ENCODE peak calls at places on chromosomes 13 and 19, in eight cellular contexts. M is HTR-8/SVneo, R is neural crest cell, G is GM23338, F is thoracic aorta, I is NCI-H1092, E is fibroblast of pulmonary artery, X is B cell. O is an unnamed sample.

GRCh38 chr19:17687857-17688784 is at the start of gene UNC13A:
- DNase-seq in M (peak; percentile 62), R (peak; percentile 78), G (peak; percentile 88), F (no peak), I (no peak), E (peak; percentile 48), X (peak; percentile 69), O (peak; percentile 31)

GRCh38 chr19:18999016-18999758 is 34.1 kb downstream of the SUGP2 start:
- DNase-seq in M (no peak), R (no peak), G (no peak), F (no peak), I (no peak), E (peak; percentile 48), X (no peak), O (no peak)

GRCh38 chr19:35519291-35519690 is 5.8 kb upstream of the DMKN start:
- DNase-seq in M (no peak), R (no peak), G (no peak), F (no peak), I (no peak), E (peak; percentile 22), X (no peak), O (peak; percentile 28)

GRCh38 chr19:6654347-6655310 is 15.3 kb downstream of the TNFSF14 start:
- DNase-seq in M (no peak), R (no peak), G (no peak), F (no peak), I (no peak), E (no peak), X (no peak), O (no peak)

GRCh38 chr13:68627377-68627776 is 1397.2 kb upstream of the PCDH9 start:
- DNase-seq in M (no peak), R (no peak), G (no peak), F (no peak), I (no peak), E (no peak), X (no peak), O (no peak)

GRCh38 chr13:33871207-33872004 is 53.5 kb downstream of the RFC3 start:
- DNase-seq in M (no peak), R (no peak), G (no peak), F (no peak), I (no peak), E (no peak), X (no peak), O (no peak)

GRCh38 chr13:100566543-100566942 is 22.0 kb downstream of the GGACT start:
- DNase-seq in M (no peak), R (no peak), G (no peak), F (no peak), I (no peak), E (no peak), X (no peak), O (peak; percentile 58)

GRCh38 chr13:53010374-53011105 is 18.1 kb upstream of the OLFM4 start:
- DNase-seq in M (no peak), R (no peak), G (no peak), F (no peak), I (peak; percentile 24), E (no peak), X (no peak), O (peak; percentile 8)

GRCh38 chr19:11551603-11552235 is 7.3 kb downstream of the ELOF1 start:
- DNase-seq in M (no peak), R (no peak), G (peak; percentile 85), F (no peak), I (no peak), E (no peak), X (no peak), O (no peak)

GRCh38 chr19:15479391-15480345 is at the start of gene PGLYRP2:
- DNase-seq in M (no peak), R (no peak), G (peak; percentile 30), F (no peak), I (no peak), E (peak; percentile 14), X (no peak), O (no peak)

GRCh38 chr19:32219392-32219791 is 126.0 kb upstream of the ZNF507 start:
- DNase-seq in M (no peak), R (no peak), G (no peak), F (no peak), I (no peak), E (no peak), X (no peak), O (no peak)

GRCh38 chr19:53507523-53508442 is 30.2 kb upstream of the ZNF331 start:
- DNase-seq in M (no peak), R (no peak), G (no peak), F (no peak), I (no peak), E (no peak), X (no peak), O (no peak)

O was measured in LoVo.